ENCODE peak calls at places on chromosomes 5 and 9, in six cellular contexts. K, T, P, E, R and Q are unnamed samples.

GRCh38 chr9:136943291-136944093 is 1.0 kb downstream of the FBXW5 start:
- DNase-seq in K (no peak), T (peak), P (peak), E (no peak), R (no peak), Q (no peak)

GRCh38 chr5:119271758-119272730 is 83.8 kb upstream of the TNFAIP8 start:
- DNase-seq in K (no peak), T (no peak), P (no peak), E (no peak), R (no peak), Q (no peak)

GRCh38 chr5:91219141-91219802 is 163.8 kb downstream of the ARRDC3 start:
- DNase-seq in K (no peak), T (no peak), P (no peak), E (no peak), R (no peak), Q (no peak)

GRCh38 chr5:139141410-139141809 is 56.8 kb downstream of the SIL1 start:
- DNase-seq in K (no peak), T (no peak), P (no peak), E (no peak), R (no peak), Q (no peak)

GRCh38 chr9:97908736-97909135 is 13.6 kb downstream of the TRMO start:
- DNase-seq in K (no peak), T (no peak), P (no peak), E (no peak), R (no peak), Q (no peak)

GRCh38 chr9:123866497-123866896 is 63.4 kb downstream of the DENND1A start:
- DNase-seq in K (no peak), T (no peak), P (no peak), E (no peak), R (no peak), Q (no peak)

GRCh38 chr5:3114467-3114866 is 363.0 kb upstream of the IRX2 start:
- DNase-seq in K (no peak), T (no peak), P (no peak), E (no peak), R (no peak), Q (no peak)

GRCh38 chr9:37412431-37413151 is 9.9 kb upstream of the GRHPR start:
- DNase-seq in K (no peak), T (no peak), P (peak), E (no peak), R (no peak), Q (no peak)

GRCh38 chr9:17204611-17205165 is 69.8 kb downstream of the CNTLN start:
- DNase-seq in K (no peak), T (no peak), P (no peak), E (no peak), R (no peak), Q (no peak)

GRCh38 chr5:132498152-132498551 is 7.6 kb upstream of the IRF1 start:
- DNase-seq in K (no peak), T (no peak), P (no peak), E (peak), R (no peak), Q (peak)

GRCh38 chr5:137148656-137149055 is 350.5 kb downstream of the SPOCK1 start:
- DNase-seq in K (no peak), T (no peak), P (no peak), E (no peak), R (no peak), Q (no peak)

GRCh38 chr5:151041577-151042268 is 21.3 kb downstream of the GPX3 start:
- DNase-seq in K (no peak), T (no peak), P (no peak), E (no peak), R (no peak), Q (no peak)

GRCh38 chr9:133621868-133622267 is 12.7 kb upstream of the FAM163B start:
- DNase-seq in K (no peak), T (no peak), P (no peak), E (no peak), R (no peak), Q (no peak)

GRCh38 chr5:113381791-113382190 is 53.0 kb downstream of the TSSK1B start:
- DNase-seq in K (no peak), T (no peak), P (no peak), E (no peak), R (no peak), Q (no peak)

GRCh38 chr5:97623441-97623840 is 440.4 kb upstream of the RIOK2 start:
- DNase-seq in K (no peak), T (no peak), P (no peak), E (no peak), R (no peak), Q (no peak)

GRCh38 chr5:170630711-170631141 is 126.9 kb downstream of the KCNIP1 start:
- DNase-seq in K (no peak), T (no peak), P (no peak), E (no peak), R (no peak), Q (no peak)

GRCh38 chr9:98714833-98715232 is 6.1 kb upstream of the GABBR2 start:
- DNase-seq in K (no peak), T (no peak), P (no peak), E (no peak), R (no peak), Q (peak)

GRCh38 chr9:127979333-127980055 is 1.3 kb downstream of the EEIG1 start:
- DNase-seq in K (peak), T (peak), P (peak), E (no peak), R (peak), Q (no peak)

GRCh38 chr5:181167814-181168488 is 20.6 kb downstream of the OR2V2 start:
- DNase-seq in K (no peak), T (peak), P (peak), E (no peak), R (no peak), Q (no peak)

GRCh38 chr9:76516350-76516749 is 57.4 kb downstream of the GCNT1 start:
- DNase-seq in K (peak), T (no peak), P (no peak), E (no peak), R (no peak), Q (no peak)

GRCh38 chr5:151254533-151254932 is 1.5 kb downstream of the GM2A start:
- DNase-seq in K (no peak), T (no peak), P (no peak), E (no peak), R (no peak), Q (no peak)

GRCh38 chr5:168114444-168115017 is 176.9 kb upstream of the WWC1 start:
- DNase-seq in K (no peak), T (peak), P (peak), E (peak), R (no peak), Q (no peak)

GRCh38 chr9:12813960-12814876 is 39.4 kb downstream of the LURAP1L start:
- DNase-seq in K (no peak), T (no peak), P (peak), E (peak), R (peak), Q (no peak)

GRCh38 chr5:2017540-2018389 is 135.0 kb upstream of the IRX4 start:
- DNase-seq in K (no peak), T (peak), P (peak), E (peak), R (no peak), Q (no peak)

GRCh38 chr9:31671011-31671410 is 713.4 kb upstream of the ACO1 start:
- DNase-seq in K (no peak), T (no peak), P (peak), E (no peak), R (no peak), Q (no peak)

GRCh38 chr9:109349431-109349846 is 28.6 kb upstream of the EPB41L4B start:
- DNase-seq in K (no peak), T (no peak), P (no peak), E (peak), R (no peak), Q (no peak)

GRCh38 chr5:166165600-166165999 is 2125.8 kb upstream of the WWC1 start:
- DNase-seq in K (no peak), T (peak), P (no peak), E (peak), R (no peak), Q (no peak)

GRCh38 chr5:30574761-30575160 is 618.7 kb upstream of the CDH6 start:
- DNase-seq in K (no peak), T (no peak), P (no peak), E (no peak), R (no peak), Q (no peak)

GRCh38 chr9:4714266-4715016 is 26.6 kb downstream of the AK3 start:
- DNase-seq in K (no peak), T (no peak), P (no peak), E (no peak), R (no peak), Q (no peak)

GRCh38 chr9:70043689-70044449 is at the start of gene MAMDC2:
- DNase-seq in K (no peak), T (peak), P (no peak), E (no peak), R (peak), Q (no peak)

GRCh38 chr5:133483406-133484090 is 128.8 kb downstream of the FSTL4 start:
- DNase-seq in K (no peak), T (no peak), P (no peak), E (no peak), R (no peak), Q (no peak)

GRCh38 chr5:76788362-76788761 is 30.5 kb upstream of the F2RL1 start:
- DNase-seq in K (no peak), T (no peak), P (no peak), E (no peak), R (no peak), Q (no peak)